ENCODE peak calls at places on chromosomes 7 and 10, in five cellular contexts. S, Y, W, O and X are unnamed samples.
A peak's percentile ranks its signal among the peaks of the same experiment; 100 is the strongest.

GRCh38 chr10:29541826-29542225 is 92.9 kb downstream of the SVIL start:
- DNase-seq in W (no peak), Y (no peak), S (no peak), O (no peak), X (no peak)

GRCh38 chr10:5540886-5541285 is 16.1 kb downstream of the CALML3 start:
- DNase-seq in O (no peak), S (no peak), W (no peak), Y (no peak), X (no peak)

GRCh38 chr10:37495415-37495814 is 362.0 kb downstream of the ZNF248 start:
- DNase-seq in W (no peak), Y (no peak), S (no peak), O (no peak), X (no peak)

GRCh38 chr7:12111461-12112405 is 99.4 kb upstream of the TMEM106B start:
- DNase-seq in S (peak; percentile 75), Y (no peak), W (no peak), O (no peak), X (no peak)

GRCh38 chr10:64103750-64104149 is 582.5 kb downstream of the REEP3 start:
- DNase-seq in W (no peak), O (no peak), Y (no peak), S (no peak), X (no peak)

GRCh38 chr10:4073912-4074311 is 288.9 kb upstream of the KLF6 start:
- DNase-seq in O (no peak), Y (peak; percentile 30), W (no peak), S (no peak), X (no peak)

GRCh38 chr7:117072620-117073118 is 119.4 kb downstream of the ST7 start:
- DNase-seq in W (no peak), S (no peak), Y (peak; percentile 36), O (no peak), X (no peak)

GRCh38 chr7:92655346-92655884 is 65.2 kb upstream of the FAM133B start:
- DNase-seq in Y (no peak), O (no peak), W (no peak), S (no peak), X (no peak)

GRCh38 chr10:100969175-100970075 is at the start of gene SEMA4G:
- DNase-seq in Y (peak; percentile 62), S (peak; percentile 84), W (peak; percentile 80), O (no peak), X (peak; percentile 32)

GRCh38 chr7:150449206-150449956 is 1.0 kb upstream of the GIMAP8 start:
- DNase-seq in W (no peak), S (no peak), O (no peak), Y (no peak), X (no peak)

GRCh38 chr7:134453526-134453925 is 5.4 kb downstream of the AKR1B1 start:
- DNase-seq in O (no peak), S (no peak), W (no peak), Y (no peak), X (no peak)

GRCh38 chr7:154960063-154960790 is 42.7 kb downstream of the PAXIP1 start:
- DNase-seq in W (peak; percentile 36), O (no peak), Y (no peak), S (no peak), X (no peak)

GRCh38 chr7:101308245-101309085 is 13.1 kb downstream of the IFT22 start:
- DNase-seq in Y (no peak), W (peak; percentile 73), S (peak; percentile 91), O (peak; percentile 75), X (no peak)
- H3K27ac ChIP-seq in Y (no peak overlapping the region), W (peak overlapping the region; percentile 82), S (no peak overlapping the region), O (no peak overlapping the region), X (no peak overlapping the region)

DNA sequence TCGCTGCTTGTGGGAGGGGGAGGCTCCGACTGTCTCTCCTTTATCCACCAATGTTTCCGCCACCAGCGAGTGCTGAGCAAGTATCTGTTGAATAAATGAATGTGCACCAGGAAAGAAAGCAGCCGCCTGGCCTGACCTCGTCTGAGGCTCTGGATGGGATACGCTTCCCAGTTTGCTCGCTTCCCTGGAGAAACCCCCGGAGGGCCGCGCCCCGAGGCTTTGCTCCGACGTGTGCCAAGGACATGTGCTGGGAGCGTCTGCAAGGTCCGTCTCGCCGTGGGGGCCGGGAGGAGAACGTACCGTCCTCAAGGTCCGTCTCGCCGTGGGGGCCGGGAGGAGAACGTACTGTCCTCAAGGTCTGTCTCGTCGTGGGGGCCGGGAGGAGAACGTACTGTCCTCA is 536.4 kb downstream of the DNAJB6 start:
- DNase-seq in S (no peak), W (no peak), Y (no peak), O (no peak), X (no peak)
- H3K9me3 ChIP-seq in S (no peaks in the 10 kb centered on the region), W (no peaks in the 10 kb centered on the region), Y (peaks cover 13% of the 10 kb centered on the region), O (peaks cover 5% of the 10 kb centered on the region), X (no peaks in the 10 kb centered on the region)

GRCh38 chr7:42227523-42227922 is 9.5 kb downstream of the GLI3 start:
- DNase-seq in S (no peak), Y (no peak), O (no peak), W (no peak), X (no peak)
- H3K27me3 ChIP-seq in S (no peaks in the 10 kb centered on the region), Y (peaks cover 13% of the 10 kb centered on the region), O (no peaks in the 10 kb centered on the region), W (peaks cover 26% of the 10 kb centered on the region), X (peaks cover 58% of the 10 kb centered on the region)

GRCh38 chr10:86102031-86102430 is 264.6 kb downstream of the GRID1 start:
- DNase-seq in Y (no peak), W (no peak), S (no peak), O (no peak), X (no peak)
- H3K27ac ChIP-seq in Y (no peak overlapping the region), W (no peak overlapping the region), S (no peak overlapping the region), O (no peak overlapping the region), X (no peak overlapping the region)

GRCh38 chr7:157987906-157988305 is 599.7 kb downstream of the PTPRN2 start:
- DNase-seq in S (no peak), Y (no peak), W (no peak), O (no peak), X (no peak)
- H3K9me3 ChIP-seq in S (no peaks in the 10 kb centered on the region), Y (no peaks in the 10 kb centered on the region), W (no peaks in the 10 kb centered on the region), O (no peaks in the 10 kb centered on the region), X (no peaks in the 10 kb centered on the region)